ENCODE peak calls at places on chromosomes 12 and 14, in seven cellular contexts. One of them, this sample, is unnamed.

GRCh38 chr14:77508876-77509275 is 10.3 kb upstream of the ISM2 start:
- DNase-seq in HFFc6: no peak
- DNase-seq in pancreas: no peak
- DNase-seq in foreskin fibroblast: no peak
- DNase-seq in osteocyte: no peak
- DNase-seq in neural crest cell: no peak
- DNase-seq in astrocyte of the cerebellum: no peak
- DNase-seq in this sample: no peak

GRCh38 chr12:28710882-28711281 is 438.2 kb upstream of the FAR2 start:
- DNase-seq in HFFc6: peak; percentile 65
- DNase-seq in pancreas: no peak
- DNase-seq in foreskin fibroblast: peak; percentile 87
- DNase-seq in osteocyte: no peak
- DNase-seq in neural crest cell: no peak
- DNase-seq in astrocyte of the cerebellum: peak; percentile 63
- DNase-seq in this sample: no peak

GRCh38 chr12:79689041-79689476 is 1.7 kb downstream of the PAWR start:
- DNase-seq in HFFc6: no peak
- DNase-seq in pancreas: no peak
- DNase-seq in foreskin fibroblast: no peak
- DNase-seq in osteocyte: no peak
- DNase-seq in neural crest cell: no peak
- DNase-seq in astrocyte of the cerebellum: no peak
- DNase-seq in this sample: no peak

GRCh38 chr12:53048780-53049401 is 974 bp upstream of the TNS2 start:
- DNase-seq in HFFc6: peak; percentile 43
- DNase-seq in pancreas: peak; percentile 80
- DNase-seq in foreskin fibroblast: peak; percentile 79
- DNase-seq in osteocyte: peak; percentile 87
- DNase-seq in neural crest cell: no peak
- DNase-seq in astrocyte of the cerebellum: no peak
- DNase-seq in this sample: peak; percentile 85

GRCh38 chr14:78227466-78228077 is 57.4 kb downstream of the NRXN3 start:
- DNase-seq in HFFc6: no peak
- DNase-seq in pancreas: no peak
- DNase-seq in foreskin fibroblast: no peak
- DNase-seq in osteocyte: no peak
- DNase-seq in neural crest cell: no peak
- DNase-seq in astrocyte of the cerebellum: no peak
- DNase-seq in this sample: no peak

GRCh38 chr12:94263905-94264655 is 115.7 kb downstream of the PLXNC1 start:
- DNase-seq in HFFc6: no peak
- DNase-seq in pancreas: no peak
- DNase-seq in foreskin fibroblast: no peak
- DNase-seq in osteocyte: no peak
- DNase-seq in neural crest cell: no peak
- DNase-seq in astrocyte of the cerebellum: no peak
- DNase-seq in this sample: peak; percentile 82

GRCh38 chr12:89173096-89173495 is 179.2 kb downstream of the DUSP6 start:
- DNase-seq in HFFc6: no peak
- DNase-seq in pancreas: no peak
- DNase-seq in foreskin fibroblast: no peak
- DNase-seq in osteocyte: no peak
- DNase-seq in neural crest cell: no peak
- DNase-seq in astrocyte of the cerebellum: no peak
- DNase-seq in this sample: no peak

GRCh38 chr12:132314516-132315233 is 14.7 kb downstream of the GALNT9 start:
- DNase-seq in HFFc6: no peak
- DNase-seq in pancreas: peak; percentile 3
- DNase-seq in foreskin fibroblast: no peak
- DNase-seq in osteocyte: no peak
- DNase-seq in neural crest cell: no peak
- DNase-seq in astrocyte of the cerebellum: no peak
- DNase-seq in this sample: no peak

GRCh38 chr12:65004270-65004669 is 116.8 kb downstream of the WIF1 start:
- DNase-seq in HFFc6: no peak
- DNase-seq in pancreas: no peak
- DNase-seq in foreskin fibroblast: peak; percentile 49
- DNase-seq in osteocyte: no peak
- DNase-seq in neural crest cell: no peak
- DNase-seq in astrocyte of the cerebellum: no peak
- DNase-seq in this sample: no peak

GRCh38 chr14:99925471-99925870 is 132.3 kb downstream of the EML1 start:
- DNase-seq in HFFc6: no peak
- DNase-seq in pancreas: no peak
- DNase-seq in foreskin fibroblast: no peak
- DNase-seq in osteocyte: no peak
- DNase-seq in neural crest cell: no peak
- DNase-seq in astrocyte of the cerebellum: no peak
- DNase-seq in this sample: no peak

GRCh38 chr12:122834921-122835692 is at the start of gene HIP1R:
- DNase-seq in HFFc6: no peak
- DNase-seq in pancreas: peak; percentile 76
- DNase-seq in foreskin fibroblast: no peak
- DNase-seq in osteocyte: no peak
- DNase-seq in neural crest cell: peak; percentile 34
- DNase-seq in astrocyte of the cerebellum: no peak
- DNase-seq in this sample: peak; percentile 81

GRCh38 chr12:51947597-51947996 is 3.9 kb upstream of the ACVR1B start:
- DNase-seq in HFFc6: no peak
- DNase-seq in pancreas: no peak
- DNase-seq in foreskin fibroblast: no peak
- DNase-seq in osteocyte: peak; percentile 42
- DNase-seq in neural crest cell: no peak
- DNase-seq in astrocyte of the cerebellum: no peak
- DNase-seq in this sample: no peak

GRCh38 chr12:14766649-14767215 is 36.5 kb downstream of the WBP11 start:
- DNase-seq in HFFc6: no peak
- DNase-seq in pancreas: no peak
- DNase-seq in foreskin fibroblast: no peak
- DNase-seq in osteocyte: no peak
- DNase-seq in neural crest cell: no peak
- DNase-seq in astrocyte of the cerebellum: no peak
- DNase-seq in this sample: no peak

GRCh38 chr14:93011650-93012317 is 88.8 kb downstream of the CHGA start:
- DNase-seq in HFFc6: no peak
- DNase-seq in pancreas: no peak
- DNase-seq in foreskin fibroblast: no peak
- DNase-seq in osteocyte: no peak
- DNase-seq in neural crest cell: no peak
- DNase-seq in astrocyte of the cerebellum: no peak
- DNase-seq in this sample: no peak

GRCh38 chr12:46154221-46154975 is 114.4 kb downstream of the SLC38A1 start:
- DNase-seq in HFFc6: peak; percentile 82
- DNase-seq in pancreas: no peak
- DNase-seq in foreskin fibroblast: peak; percentile 60
- DNase-seq in osteocyte: no peak
- DNase-seq in neural crest cell: no peak
- DNase-seq in astrocyte of the cerebellum: no peak
- DNase-seq in this sample: no peak

GRCh38 chr12:94100990-94101901 is 47.1 kb upstream of the PLXNC1 start:
- DNase-seq in HFFc6: peak; percentile 48
- DNase-seq in pancreas: peak; percentile 65
- DNase-seq in foreskin fibroblast: peak; percentile 53
- DNase-seq in osteocyte: peak; percentile 94
- DNase-seq in neural crest cell: peak; percentile 84
- DNase-seq in astrocyte of the cerebellum: peak; percentile 18
- DNase-seq in this sample: peak; percentile 90

GRCh38 chr12:127014079-127014478 is 1252.9 kb upstream of the TMEM132C start:
- DNase-seq in HFFc6: no peak
- DNase-seq in pancreas: no peak
- DNase-seq in foreskin fibroblast: no peak
- DNase-seq in osteocyte: no peak
- DNase-seq in neural crest cell: no peak
- DNase-seq in astrocyte of the cerebellum: no peak
- DNase-seq in this sample: no peak

GRCh38 chr12:127008758-127009403 is 1258.1 kb upstream of the TMEM132C start:
- DNase-seq in HFFc6: no peak
- DNase-seq in pancreas: no peak
- DNase-seq in foreskin fibroblast: no peak
- DNase-seq in osteocyte: no peak
- DNase-seq in neural crest cell: no peak
- DNase-seq in astrocyte of the cerebellum: no peak
- DNase-seq in this sample: no peak

GRCh38 chr12:127012109-127012508 is 1254.9 kb upstream of the TMEM132C start:
- DNase-seq in HFFc6: no peak
- DNase-seq in pancreas: no peak
- DNase-seq in foreskin fibroblast: no peak
- DNase-seq in osteocyte: no peak
- DNase-seq in neural crest cell: no peak
- DNase-seq in astrocyte of the cerebellum: no peak
- DNase-seq in this sample: no peak

DNA sequence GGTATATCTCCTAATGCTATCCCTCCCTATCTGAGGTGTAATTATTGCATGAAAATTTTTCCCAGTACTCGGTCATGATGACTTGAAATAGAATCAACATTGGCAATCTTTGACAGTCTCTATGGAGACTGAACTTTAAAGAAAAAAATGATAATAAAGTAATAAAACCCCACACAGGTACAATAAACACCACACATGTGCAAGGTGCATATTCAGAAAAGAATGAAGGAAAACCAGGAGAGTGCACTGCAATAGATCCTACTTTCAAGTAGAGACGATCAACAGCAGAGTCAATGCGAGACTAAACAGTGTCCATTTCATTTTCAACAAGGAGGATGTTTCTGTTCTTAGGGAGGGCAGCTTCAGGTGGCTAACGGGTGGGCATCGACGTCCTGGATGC is 1253.7 kb upstream of the TMEM132C start:
- DNase-seq in HFFc6: no peak
- DNase-seq in pancreas: no peak
- DNase-seq in foreskin fibroblast: no peak
- DNase-seq in osteocyte: no peak
- DNase-seq in neural crest cell: no peak
- DNase-seq in astrocyte of the cerebellum: no peak
- DNase-seq in this sample: no peak
- TF ChIP-seq CTCF in HFFc6: no peak
- TF ChIP-seq CTCF in pancreas: no peak
- TF ChIP-seq CTCF in foreskin fibroblast: no peak
- TF ChIP-seq CTCF in osteocyte: no peak
- TF ChIP-seq CTCF in neural crest cell: no peak
- TF ChIP-seq CTCF in astrocyte of the cerebellum: no peak
- TF ChIP-seq CTCF in this sample: no peak

GRCh38 chr14:89773151-89773550 is 181.4 kb downstream of the EFCAB11 start:
- DNase-seq in HFFc6: no peak
- DNase-seq in pancreas: no peak
- DNase-seq in foreskin fibroblast: no peak
- DNase-seq in osteocyte: no peak
- DNase-seq in neural crest cell: no peak
- DNase-seq in astrocyte of the cerebellum: no peak
- DNase-seq in this sample: no peak

GRCh38 chr14:89773644-89774316 is 180.8 kb downstream of the EFCAB11 start:
- DNase-seq in HFFc6: no peak
- DNase-seq in pancreas: no peak
- DNase-seq in foreskin fibroblast: no peak
- DNase-seq in osteocyte: peak; percentile 79
- DNase-seq in neural crest cell: no peak
- DNase-seq in astrocyte of the cerebellum: no peak
- DNase-seq in this sample: peak; percentile 68

GRCh38 chr14:89771251-89771650 is 183.3 kb downstream of the EFCAB11 start:
- DNase-seq in HFFc6: no peak
- DNase-seq in pancreas: no peak
- DNase-seq in foreskin fibroblast: no peak
- DNase-seq in osteocyte: no peak
- DNase-seq in neural crest cell: no peak
- DNase-seq in astrocyte of the cerebellum: no peak
- DNase-seq in this sample: no peak

GRCh38 chr14:89765346-89765745 is 189.2 kb downstream of the EFCAB11 start:
- DNase-seq in HFFc6: no peak
- DNase-seq in pancreas: no peak
- DNase-seq in foreskin fibroblast: no peak
- DNase-seq in osteocyte: no peak
- DNase-seq in neural crest cell: no peak
- DNase-seq in astrocyte of the cerebellum: no peak
- DNase-seq in this sample: no peak

GRCh38 chr14:89767861-89768268 is 186.7 kb downstream of the EFCAB11 start:
- DNase-seq in HFFc6: peak; percentile 37
- DNase-seq in pancreas: no peak
- DNase-seq in foreskin fibroblast: peak; percentile 27
- DNase-seq in osteocyte: no peak
- DNase-seq in neural crest cell: peak; percentile 23
- DNase-seq in astrocyte of the cerebellum: peak; percentile 31
- DNase-seq in this sample: no peak
- TF ChIP-seq CTCF in HFFc6: peak; percentile 87
- TF ChIP-seq CTCF in pancreas: peak; percentile 37
- TF ChIP-seq CTCF in foreskin fibroblast: peak; percentile 77
- TF ChIP-seq CTCF in osteocyte: peak; percentile 64
- TF ChIP-seq CTCF in neural crest cell: peak; percentile 60
- TF ChIP-seq CTCF in astrocyte of the cerebellum: peak; percentile 82
- TF ChIP-seq CTCF in this sample: peak; percentile 56

DNA sequence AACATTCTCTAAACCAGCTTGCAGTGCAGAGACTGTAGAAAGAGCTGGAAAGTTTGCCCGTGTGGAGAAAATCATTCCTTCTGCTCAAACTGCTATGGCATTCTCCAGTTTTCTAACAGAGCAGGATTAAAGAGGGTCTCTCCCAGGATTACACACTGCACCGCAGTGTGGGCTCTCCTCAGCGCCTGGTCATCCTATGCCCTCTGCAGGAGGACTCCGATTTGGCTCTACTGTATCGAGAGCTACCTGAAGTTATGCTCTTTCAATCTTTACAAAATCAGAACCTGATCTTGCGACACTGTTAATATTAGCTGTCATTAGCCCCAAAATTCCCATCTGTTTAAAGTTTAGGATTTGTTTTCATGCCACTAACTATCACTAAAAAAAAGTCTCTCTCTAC is 33.0 kb downstream of the BHLHE41 start:
- DNase-seq in HFFc6: no peak
- DNase-seq in pancreas: no peak
- DNase-seq in foreskin fibroblast: no peak
- DNase-seq in osteocyte: no peak
- DNase-seq in neural crest cell: no peak
- DNase-seq in astrocyte of the cerebellum: no peak
- DNase-seq in this sample: no peak
- TF ChIP-seq CTCF in HFFc6: peak; percentile 23
- TF ChIP-seq CTCF in pancreas: no peak
- TF ChIP-seq CTCF in foreskin fibroblast: no peak
- TF ChIP-seq CTCF in osteocyte: peak; percentile 39
- TF ChIP-seq CTCF in neural crest cell: peak; percentile 27
- TF ChIP-seq CTCF in astrocyte of the cerebellum: peak; percentile 65
- TF ChIP-seq CTCF in this sample: no peak

GRCh38 chr14:64410084-64410774 is 22.1 kb downstream of the MTHFD1 start:
- DNase-seq in HFFc6: peak; percentile 24
- DNase-seq in pancreas: no peak
- DNase-seq in foreskin fibroblast: peak; percentile 32
- DNase-seq in osteocyte: no peak
- DNase-seq in neural crest cell: no peak
- DNase-seq in astrocyte of the cerebellum: no peak
- DNase-seq in this sample: no peak

GRCh38 chr14:64407329-64407728 is 19.2 kb downstream of the MTHFD1 start:
- DNase-seq in HFFc6: no peak
- DNase-seq in pancreas: no peak
- DNase-seq in foreskin fibroblast: no peak
- DNase-seq in osteocyte: no peak
- DNase-seq in neural crest cell: no peak
- DNase-seq in astrocyte of the cerebellum: no peak
- DNase-seq in this sample: no peak

GRCh38 chr14:64412237-64412636 is 24.1 kb downstream of the MTHFD1 start:
- DNase-seq in HFFc6: no peak
- DNase-seq in pancreas: no peak
- DNase-seq in foreskin fibroblast: no peak
- DNase-seq in osteocyte: no peak
- DNase-seq in neural crest cell: no peak
- DNase-seq in astrocyte of the cerebellum: no peak
- DNase-seq in this sample: no peak

GRCh38 chr14:64411001-64411400 is 22.8 kb downstream of the MTHFD1 start:
- DNase-seq in HFFc6: no peak
- DNase-seq in pancreas: no peak
- DNase-seq in foreskin fibroblast: no peak
- DNase-seq in osteocyte: no peak
- DNase-seq in neural crest cell: no peak
- DNase-seq in astrocyte of the cerebellum: no peak
- DNase-seq in this sample: no peak

GRCh38 chr14:64409509-64409908 is 21.4 kb downstream of the MTHFD1 start:
- DNase-seq in HFFc6: no peak
- DNase-seq in pancreas: no peak
- DNase-seq in foreskin fibroblast: no peak
- DNase-seq in osteocyte: no peak
- DNase-seq in neural crest cell: no peak
- DNase-seq in astrocyte of the cerebellum: no peak
- DNase-seq in this sample: no peak
- TF ChIP-seq CTCF in HFFc6: no peak
- TF ChIP-seq CTCF in pancreas: no peak
- TF ChIP-seq CTCF in foreskin fibroblast: no peak
- TF ChIP-seq CTCF in osteocyte: no peak
- TF ChIP-seq CTCF in neural crest cell: no peak
- TF ChIP-seq CTCF in astrocyte of the cerebellum: no peak
- TF ChIP-seq CTCF in this sample: no peak